ENCODE peak calls at places on chromosomes 4 and X, in five cellular contexts. One of them, this sample, is unnamed.

GRCh38 chrX:20265221-20265725 is 1.4 kb downstream of the RPS6KA3 start:
- DNase-seq in left lung: peak; percentile 82
- DNase-seq in cardiac muscle cell: peak; percentile 46
- DNase-seq in A673: peak; percentile 57
- DNase-seq in tibial artery: peak; percentile 55
- DNase-seq in this sample: peak; percentile 54

GRCh38 chrX:132022115-132022862 is 813 bp upstream of the STK26 start:
- DNase-seq in left lung: no peak
- DNase-seq in cardiac muscle cell: peak; percentile 28
- DNase-seq in A673: peak; percentile 23
- DNase-seq in tibial artery: no peak
- DNase-seq in this sample: no peak

GRCh38 chr4:113094802-113095201 is 45.3 kb downstream of the ANK2 start:
- DNase-seq in left lung: no peak
- DNase-seq in cardiac muscle cell: no peak
- DNase-seq in A673: peak; percentile 27
- DNase-seq in tibial artery: no peak
- DNase-seq in this sample: no peak

GRCh38 chrX:12961191-12961718 is 13.7 kb upstream of the TMSB4X start:
- DNase-seq in left lung: no peak
- DNase-seq in cardiac muscle cell: no peak
- DNase-seq in A673: no peak
- DNase-seq in tibial artery: no peak
- DNase-seq in this sample: no peak

GRCh38 chr4:134762053-134762452 is 560.5 kb upstream of the PABPC4L start:
- DNase-seq in left lung: no peak
- DNase-seq in cardiac muscle cell: no peak
- DNase-seq in A673: peak; percentile 12
- DNase-seq in tibial artery: no peak
- DNase-seq in this sample: no peak

GRCh38 chr4:3827616-3828492 is 61.7 kb downstream of the ADRA2C start:
- DNase-seq in left lung: peak; percentile 88
- DNase-seq in cardiac muscle cell: no peak
- DNase-seq in A673: peak; percentile 57
- DNase-seq in tibial artery: peak; percentile 66
- DNase-seq in this sample: no peak

GRCh38 chrX:103754401-103754800 is 22.2 kb upstream of the PLP1 start:
- DNase-seq in left lung: no peak
- DNase-seq in cardiac muscle cell: no peak
- DNase-seq in A673: no peak
- DNase-seq in tibial artery: no peak
- DNase-seq in this sample: no peak

GRCh38 chr4:76867880-76868655 is 29.9 kb downstream of the SOWAHB start:
- DNase-seq in left lung: no peak
- DNase-seq in cardiac muscle cell: no peak
- DNase-seq in A673: peak; percentile 29
- DNase-seq in tibial artery: no peak
- DNase-seq in this sample: no peak

GRCh38 chrX:40282901-40283674 is 185.3 kb upstream of the BCOR start:
- DNase-seq in left lung: no peak
- DNase-seq in cardiac muscle cell: no peak
- DNase-seq in A673: no peak
- DNase-seq in tibial artery: no peak
- DNase-seq in this sample: no peak

GRCh38 chr4:23889814-23890269 is at the start of gene PPARGC1A:
- DNase-seq in left lung: no peak
- DNase-seq in cardiac muscle cell: peak; percentile 87
- DNase-seq in A673: peak; percentile 7
- DNase-seq in tibial artery: peak; percentile 66
- DNase-seq in this sample: no peak

GRCh38 chr4:95265814-95266740 is 282.7 kb downstream of the UNC5C start:
- DNase-seq in left lung: no peak
- DNase-seq in cardiac muscle cell: no peak
- DNase-seq in A673: no peak
- DNase-seq in tibial artery: no peak
- DNase-seq in this sample: no peak

GRCh38 chr4:146709956-146710355 is 71.3 kb downstream of the POU4F2 start:
- DNase-seq in left lung: no peak
- DNase-seq in cardiac muscle cell: no peak
- DNase-seq in A673: no peak
- DNase-seq in tibial artery: no peak
- DNase-seq in this sample: no peak

GRCh38 chr4:169251291-169252235 is 19.2 kb downstream of the SH3RF1 start:
- DNase-seq in left lung: no peak
- DNase-seq in cardiac muscle cell: no peak
- DNase-seq in A673: no peak
- DNase-seq in tibial artery: no peak
- DNase-seq in this sample: no peak

GRCh38 chr4:12635629-12636028 is 848.5 kb downstream of the RAB28 start:
- DNase-seq in left lung: no peak
- DNase-seq in cardiac muscle cell: no peak
- DNase-seq in A673: no peak
- DNase-seq in tibial artery: no peak
- DNase-seq in this sample: no peak

GRCh38 chr4:138665851-138666250 is 349.7 kb upstream of the NOCT start:
- DNase-seq in left lung: no peak
- DNase-seq in cardiac muscle cell: no peak
- DNase-seq in A673: no peak
- DNase-seq in tibial artery: no peak
- DNase-seq in this sample: no peak

GRCh38 chrX:134622056-134622812 is 36.0 kb downstream of the PLAC1 start:
- DNase-seq in left lung: no peak
- DNase-seq in cardiac muscle cell: no peak
- DNase-seq in A673: peak; percentile 79
- DNase-seq in tibial artery: no peak
- DNase-seq in this sample: no peak

GRCh38 chr4:69718376-69719293 is 41.8 kb downstream of the SULT1B1 start:
- DNase-seq in left lung: no peak
- DNase-seq in cardiac muscle cell: no peak
- DNase-seq in A673: peak; percentile 33
- DNase-seq in tibial artery: no peak
- DNase-seq in this sample: no peak

GRCh38 chr4:2911868-2912267 is 51.3 kb downstream of the NOP14 start:
- DNase-seq in left lung: no peak
- DNase-seq in cardiac muscle cell: no peak
- DNase-seq in A673: no peak
- DNase-seq in tibial artery: no peak
- DNase-seq in this sample: no peak

GRCh38 chr4:169620846-169621228 is 459 bp downstream of the CLCN3 start:
- DNase-seq in left lung: no peak
- DNase-seq in cardiac muscle cell: peak; percentile 48
- DNase-seq in A673: peak; percentile 39
- DNase-seq in tibial artery: no peak
- DNase-seq in this sample: no peak

GRCh38 chrX:6021316-6022091 is 207.2 kb downstream of the NLGN4X start:
- DNase-seq in left lung: no peak
- DNase-seq in cardiac muscle cell: peak; percentile 66
- DNase-seq in A673: peak; percentile 80
- DNase-seq in tibial artery: no peak
- DNase-seq in this sample: no peak

GRCh38 chr4:19655666-19656065 is 596.0 kb upstream of the SLIT2 start:
- DNase-seq in left lung: no peak
- DNase-seq in cardiac muscle cell: peak; percentile 62
- DNase-seq in A673: no peak
- DNase-seq in tibial artery: no peak
- DNase-seq in this sample: no peak

GRCh38 chr4:113574636-113575103 is 186.9 kb downstream of the CAMK2D start:
- DNase-seq in left lung: no peak
- DNase-seq in cardiac muscle cell: no peak
- DNase-seq in A673: peak; percentile 89
- DNase-seq in tibial artery: no peak
- DNase-seq in this sample: no peak

GRCh38 chr4:139655116-139655515 is 10.5 kb upstream of the MGST2 start:
- DNase-seq in left lung: no peak
- DNase-seq in cardiac muscle cell: peak; percentile 41
- DNase-seq in A673: peak; percentile 45
- DNase-seq in tibial artery: no peak
- DNase-seq in this sample: no peak

GRCh38 chr4:3016839-3017410 is 53.6 kb downstream of the GRK4 start:
- DNase-seq in left lung: no peak
- DNase-seq in cardiac muscle cell: no peak
- DNase-seq in A673: no peak
- DNase-seq in tibial artery: no peak
- DNase-seq in this sample: no peak

GRCh38 chr4:181569553-181569952 is 673.6 kb upstream of the TENM3 start:
- DNase-seq in left lung: no peak
- DNase-seq in cardiac muscle cell: peak; percentile 49
- DNase-seq in A673: peak; percentile 51
- DNase-seq in tibial artery: no peak
- DNase-seq in this sample: no peak

GRCh38 chr4:43374352-43374751 is 481.8 kb downstream of the GRXCR1 start:
- DNase-seq in left lung: no peak
- DNase-seq in cardiac muscle cell: no peak
- DNase-seq in A673: no peak
- DNase-seq in tibial artery: no peak
- DNase-seq in this sample: no peak

GRCh38 chrX:136168929-136169735 is 21.8 kb downstream of the FHL1 start:
- DNase-seq in left lung: no peak
- DNase-seq in cardiac muscle cell: peak; percentile 26
- DNase-seq in A673: peak; percentile 58
- DNase-seq in tibial artery: peak; percentile 63
- DNase-seq in this sample: no peak

GRCh38 chr4:82247629-82248028 is 126.2 kb downstream of the HNRNPD start:
- DNase-seq in left lung: no peak
- DNase-seq in cardiac muscle cell: no peak
- DNase-seq in A673: no peak
- DNase-seq in tibial artery: no peak
- DNase-seq in this sample: no peak

GRCh38 chr4:145735777-145736176 is 55.8 kb downstream of the C4orf51 start:
- DNase-seq in left lung: no peak
- DNase-seq in cardiac muscle cell: peak; percentile 2
- DNase-seq in A673: no peak
- DNase-seq in tibial artery: no peak
- DNase-seq in this sample: no peak

GRCh38 chrX:12956704-12957541 is 18.0 kb upstream of the TMSB4X start:
- DNase-seq in left lung: no peak
- DNase-seq in cardiac muscle cell: no peak
- DNase-seq in A673: peak; percentile 70
- DNase-seq in tibial artery: no peak
- DNase-seq in this sample: no peak

GRCh38 chrX:124421898-124422622 is 75.7 kb downstream of the SH2D1A start:
- DNase-seq in left lung: no peak
- DNase-seq in cardiac muscle cell: no peak
- DNase-seq in A673: no peak
- DNase-seq in tibial artery: no peak
- DNase-seq in this sample: no peak

GRCh38 chr4:119039779-119040178 is 95.9 kb upstream of the MYOZ2 start:
- DNase-seq in left lung: no peak
- DNase-seq in cardiac muscle cell: no peak
- DNase-seq in A673: no peak
- DNase-seq in tibial artery: no peak
- DNase-seq in this sample: no peak
- TF ChIP-seq CTCF in left lung: no peak
- TF ChIP-seq CTCF in cardiac muscle cell: no peak
- TF ChIP-seq CTCF in A673: peak; percentile 37
- TF ChIP-seq CTCF in tibial artery: peak; percentile 10
- TF ChIP-seq CTCF in this sample: no peak

GRCh38 chrX:16114640-16115039 is 8.7 kb upstream of the GRPR start:
- DNase-seq in left lung: no peak
- DNase-seq in cardiac muscle cell: no peak
- DNase-seq in A673: peak; percentile 23
- DNase-seq in tibial artery: no peak
- DNase-seq in this sample: no peak

GRCh38 chrX:16113978-16114554 is 9.3 kb upstream of the GRPR start:
- DNase-seq in left lung: no peak
- DNase-seq in cardiac muscle cell: no peak
- DNase-seq in A673: no peak
- DNase-seq in tibial artery: no peak
- DNase-seq in this sample: no peak

DNA sequence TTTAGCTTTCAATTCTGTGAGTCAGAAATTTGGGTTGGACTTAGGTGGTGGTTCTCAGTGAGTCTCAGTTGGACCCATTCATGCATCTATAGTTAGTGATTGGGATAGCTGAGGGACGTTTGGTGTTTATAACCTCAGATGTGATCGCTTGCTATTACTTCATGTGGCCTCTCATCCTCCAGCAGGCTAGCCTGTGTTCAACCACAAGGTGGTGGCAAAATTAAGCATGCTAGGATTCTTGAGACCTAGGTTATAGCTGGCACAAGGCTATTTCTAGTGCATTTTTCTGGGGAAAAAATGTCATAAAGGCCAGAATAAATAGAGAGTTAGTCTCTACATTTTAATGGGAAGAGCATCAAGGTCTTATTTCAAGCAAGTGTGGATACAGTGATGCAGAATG is 10.9 kb upstream of the GRPR start:
- DNase-seq in left lung: no peak
- DNase-seq in cardiac muscle cell: no peak
- DNase-seq in A673: no peak
- DNase-seq in tibial artery: no peak
- DNase-seq in this sample: no peak
- TF ChIP-seq CTCF in left lung: no peak
- TF ChIP-seq CTCF in cardiac muscle cell: no peak
- TF ChIP-seq CTCF in A673: no peak
- TF ChIP-seq CTCF in tibial artery: no peak
- TF ChIP-seq CTCF in this sample: no peak

DNA sequence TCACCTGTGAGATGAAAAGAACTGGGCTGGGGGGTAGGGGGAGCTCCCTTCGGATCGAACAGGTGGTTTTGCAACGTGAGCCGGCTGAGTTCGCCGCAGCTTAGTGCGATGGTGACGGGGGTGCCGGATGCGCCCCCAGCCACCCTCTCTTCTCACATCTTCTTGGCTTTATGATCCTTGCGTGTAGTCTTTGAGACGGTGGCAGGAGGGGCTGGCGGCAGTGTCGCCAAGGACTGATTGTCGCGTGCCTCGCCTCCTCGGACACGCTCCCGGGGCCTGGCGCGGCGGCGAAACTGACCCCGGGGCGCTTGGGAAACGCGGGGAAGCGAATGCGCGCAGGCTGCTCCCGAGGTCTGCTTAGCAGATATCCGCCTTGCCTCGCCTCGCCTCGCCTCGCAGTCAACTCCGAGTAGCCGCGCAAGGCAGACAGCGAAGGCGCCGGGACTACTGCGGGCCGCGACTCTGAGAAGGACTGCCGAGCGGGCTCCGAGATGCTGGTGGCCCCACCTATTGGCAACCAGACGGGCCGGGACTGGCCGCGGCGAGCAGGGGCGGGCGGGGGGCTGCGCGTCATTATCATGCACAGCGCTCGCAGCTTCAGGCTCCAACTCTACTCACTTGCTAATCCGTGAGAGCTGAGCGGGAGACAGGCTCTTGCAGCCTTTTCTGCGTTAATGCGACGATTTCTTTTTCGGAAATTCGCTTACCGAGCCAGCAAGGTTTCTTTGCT is 1.5 kb downstream of the GRID2 start:
- DNase-seq in left lung: peak; percentile 82
- DNase-seq in cardiac muscle cell: peak; percentile 87
- DNase-seq in A673: peak; percentile 60
- DNase-seq in tibial artery: no peak
- DNase-seq in this sample: no peak
- TF ChIP-seq CTCF in left lung: no peak
- TF ChIP-seq CTCF in cardiac muscle cell: no peak
- TF ChIP-seq CTCF in A673: no peak
- TF ChIP-seq CTCF in tibial artery: no peak
- TF ChIP-seq CTCF in this sample: no peak

GRCh38 chr4:176377705-176378302 is 58.0 kb downstream of the SPCS3 start:
- DNase-seq in left lung: no peak
- DNase-seq in cardiac muscle cell: peak; percentile 8
- DNase-seq in A673: peak; percentile 6
- DNase-seq in tibial artery: no peak
- DNase-seq in this sample: no peak
- TF ChIP-seq CTCF in left lung: peak; percentile 28
- TF ChIP-seq CTCF in cardiac muscle cell: peak; percentile 41
- TF ChIP-seq CTCF in A673: peak; percentile 52
- TF ChIP-seq CTCF in tibial artery: no peak
- TF ChIP-seq CTCF in this sample: no peak